ENCODE peak calls at places on chromosomes 13 and 19, in five cellular contexts. One of them, this sample, is unnamed.

GRCh38 chr19:49677232-49677881 is at the start of gene PRMT1:
- DNase-seq in left lung: peak
- DNase-seq in ascending aorta: no peak
- DNase-seq in AG04450: no peak
- DNase-seq in NCI-H510A treated with DMSO at 0.1 percent for 48 hours: no peak
- DNase-seq in this sample: no peak

GRCh38 chr19:58356971-58357797 is 3.9 kb upstream of the A1BG start:
- DNase-seq in NCI-H510A treated with DMSO at 0.1 percent for 48 hours: no peak
- DNase-seq in ascending aorta: no peak
- DNase-seq in left lung: peak
- DNase-seq in AG04450: no peak
- DNase-seq in this sample: no peak

GRCh38 chr13:79679334-79679733 is 198.4 kb downstream of the NDFIP2 start:
- DNase-seq in AG04450: peak
- DNase-seq in ascending aorta: no peak
- DNase-seq in NCI-H510A treated with DMSO at 0.1 percent for 48 hours: peak
- DNase-seq in left lung: no peak
- DNase-seq in this sample: peak

GRCh38 chr13:105403065-105403464 is 1132.4 kb downstream of the EFNB2 start:
- DNase-seq in AG04450: no peak
- DNase-seq in ascending aorta: no peak
- DNase-seq in NCI-H510A treated with DMSO at 0.1 percent for 48 hours: no peak
- DNase-seq in left lung: no peak
- DNase-seq in this sample: no peak

GRCh38 chr13:28100149-28101121 is at the start of gene FLT3:
- DNase-seq in AG04450: no peak
- DNase-seq in ascending aorta: no peak
- DNase-seq in left lung: peak
- DNase-seq in NCI-H510A treated with DMSO at 0.1 percent for 48 hours: peak
- DNase-seq in this sample: no peak

GRCh38 chr19:17491287-17491686 is 20.2 kb upstream of the PGLS start:
- DNase-seq in AG04450: no peak
- DNase-seq in left lung: no peak
- DNase-seq in ascending aorta: no peak
- DNase-seq in NCI-H510A treated with DMSO at 0.1 percent for 48 hours: no peak
- DNase-seq in this sample: no peak

GRCh38 chr19:56837004-56837403 is 3.5 kb downstream of the PEG3 start:
- DNase-seq in ascending aorta: no peak
- DNase-seq in AG04450: no peak
- DNase-seq in NCI-H510A treated with DMSO at 0.1 percent for 48 hours: no peak
- DNase-seq in left lung: peak
- DNase-seq in this sample: no peak

GRCh38 chr19:1855040-1855827 is 7.0 kb upstream of the REXO1 start:
- DNase-seq in NCI-H510A treated with DMSO at 0.1 percent for 48 hours: no peak
- DNase-seq in ascending aorta: peak
- DNase-seq in AG04450: peak
- DNase-seq in left lung: peak
- DNase-seq in this sample: peak

GRCh38 chr13:22193070-22193469 is 522.2 kb downstream of the FGF9 start:
- DNase-seq in AG04450: no peak
- DNase-seq in left lung: no peak
- DNase-seq in NCI-H510A treated with DMSO at 0.1 percent for 48 hours: no peak
- DNase-seq in ascending aorta: no peak
- DNase-seq in this sample: no peak

GRCh38 chr19:16541526-16542044 is 652 bp downstream of the CHERP start:
- DNase-seq in left lung: no peak
- DNase-seq in AG04450: no peak
- DNase-seq in ascending aorta: no peak
- DNase-seq in NCI-H510A treated with DMSO at 0.1 percent for 48 hours: no peak
- DNase-seq in this sample: no peak

GRCh38 chr19:39539165-39539518 is 819 bp downstream of the EID2 start:
- DNase-seq in ascending aorta: no peak
- DNase-seq in left lung: no peak
- DNase-seq in NCI-H510A treated with DMSO at 0.1 percent for 48 hours: peak
- DNase-seq in AG04450: no peak
- DNase-seq in this sample: no peak

GRCh38 chr19:28638445-28638844 is 574.5 kb downstream of the UQCRFS1 start:
- DNase-seq in AG04450: no peak
- DNase-seq in ascending aorta: no peak
- DNase-seq in NCI-H510A treated with DMSO at 0.1 percent for 48 hours: no peak
- DNase-seq in left lung: no peak
- DNase-seq in this sample: no peak

This sample was measured in tibial nerve.